ENCODE peak calls at places on chromosomes 12 and 14, in five cellular contexts. J is ovary; C is activated CD4-positive, CD25-positive, alpha-beta regulatory T cell; N is mucosa of descending colon; Z is ELR. R is an unnamed sample.
A peak's percentile ranks its signal among the peaks of the same experiment; 100 is the strongest.

GRCh38 chr12:45462506-45462905 is 246.6 kb downstream of the ANO6 start:
- DNase-seq in J (no peak), C (no peak), N (no peak), Z (no peak), R (no peak)

GRCh38 chr12:76551482-76551888 is 8.1 kb downstream of the OSBPL8 start:
- DNase-seq in J (no peak), C (no peak), N (no peak), Z (no peak), R (no peak)

GRCh38 chr12:3061129-3061857 is 15.9 kb upstream of the TSPAN9 start:
- DNase-seq in J (no peak), C (no peak), N (no peak), Z (no peak), R (no peak)

GRCh38 chr12:124389537-124390441 is 94.9 kb downstream of the RFLNA start:
- DNase-seq in J (no peak), C (no peak), N (peak; percentile 63), Z (no peak), R (peak; percentile 59)

GRCh38 chr12:105214670-105215375 is 21.2 kb downstream of the APPL2 start:
- DNase-seq in J (no peak), C (no peak), N (peak; percentile 93), Z (peak; percentile 66), R (no peak)

GRCh38 chr12:48084066-48084465 is 21.8 kb downstream of the SENP1 start:
- DNase-seq in J (no peak), C (no peak), N (no peak), Z (peak; percentile 32), R (peak; percentile 5)

GRCh38 chr14:101474563-101475467 is 86.5 kb upstream of the DIO3 start:
- DNase-seq in J (peak; percentile 29), C (no peak), N (peak; percentile 29), Z (no peak), R (no peak)

GRCh38 chr12:54388214-54389138 is 3.9 kb upstream of the ZNF385A start:
- DNase-seq in J (no peak), C (no peak), N (no peak), Z (no peak), R (no peak)

GRCh38 chr14:89672636-89673279 is 255.7 kb upstream of the FOXN3 start:
- DNase-seq in J (no peak), C (no peak), N (peak; percentile 66), Z (no peak), R (no peak)

GRCh38 chr12:68623984-68624383 is 13.3 kb downstream of the RAP1B start:
- DNase-seq in J (no peak), C (no peak), N (no peak), Z (peak; percentile 75), R (no peak)

GRCh38 chr12:91877022-91877421 is 268.6 kb downstream of the BTG1 start:
- DNase-seq in J (no peak), C (peak; percentile 61), N (peak; percentile 46), Z (peak; percentile 38), R (peak; percentile 9)

GRCh38 chr14:92600318-92601053 is 86.9 kb downstream of the RIN3 start:
- DNase-seq in J (no peak), C (no peak), N (no peak), Z (peak; percentile 94), R (no peak)

GRCh38 chr14:75991753-75992152 is 6.2 kb downstream of the IFT43 start:
- DNase-seq in J (no peak), C (no peak), N (no peak), Z (no peak), R (no peak)

GRCh38 chr12:18391136-18391535 is 129.8 kb downstream of the PIK3C2G start:
- DNase-seq in J (no peak), C (no peak), N (no peak), Z (no peak), R (no peak)

GRCh38 chr12:131539381-131539780 is 171.5 kb upstream of the SFSWAP start:
- DNase-seq in J (no peak), C (no peak), N (no peak), Z (no peak), R (no peak)

GRCh38 chr12:127774828-127775227 is 492.1 kb upstream of the TMEM132C start:
- DNase-seq in J (no peak), C (no peak), N (no peak), Z (no peak), R (no peak)

GRCh38 chr12:7483343-7483742 is 20.2 kb downstream of the CD163 start:
- DNase-seq in J (no peak), C (no peak), N (no peak), Z (no peak), R (no peak)

GRCh38 chr12:8860165-8860961 is 37.9 kb downstream of the A2ML1 start:
- DNase-seq in J (peak; percentile 18), C (no peak), N (no peak), Z (peak; percentile 46), R (peak; percentile 72)